ENCODE peak calls at places on chromosomes 16 and 17, in nine cellular contexts. O is tibial nerve, K is A549, A is heart left ventricle, T is tibial artery, N is heart right ventricle, R is progenitor cell of endocrine pancreas, F is glutamatergic neuron, V is body of pancreas. B is an unnamed sample.

GRCh38 chr17:62714016-62714777 is 86.7 kb downstream of the MRC2 start:
- DNase-seq in K (no peak), O (no peak), F (no peak), V (no peak), T (peak; percentile 20), A (peak; percentile 10), N (no peak), R (no peak), B (no peak)

GRCh38 chr17:78146471-78146869 is 285 bp downstream of the C17orf99 start:
- DNase-seq in O (no peak), R (no peak), F (no peak), K (no peak), V (no peak), T (no peak), A (no peak), N (no peak), B (no peak)

GRCh38 chr16:1258906-1259759 is 3.3 kb downstream of the TPSD1 start:
- DNase-seq in O (no peak), N (no peak), F (no peak), K (no peak), T (no peak), V (peak; percentile 34), R (no peak), A (peak; percentile 16), B (no peak)

GRCh38 chr16:4332623-4333307 is 16.9 kb downstream of the GLIS2 start:
- DNase-seq in A (no peak), K (no peak), F (no peak), O (no peak), N (no peak), T (no peak), R (no peak), V (no peak), B (no peak)

GRCh38 chr17:63405741-63406261 is 40.3 kb downstream of the CYB561 start:
- DNase-seq in T (no peak), F (no peak), R (no peak), N (no peak), O (peak; percentile 42), A (no peak), V (no peak), K (peak; percentile 63), B (no peak)

GRCh38 chr17:41013606-41014005 is 4.7 kb upstream of the KRTAP3-1 start:
- DNase-seq in R (no peak), O (no peak), K (no peak), T (no peak), A (no peak), F (no peak), V (no peak), N (no peak), B (no peak)

GRCh38 chr16:83934684-83934977 is 18.4 kb upstream of the OSGIN1 start:
- DNase-seq in K (no peak), R (no peak), F (no peak), N (no peak), O (no peak), T (no peak), V (no peak), A (no peak), B (no peak)

GRCh38 chr16:89052824-89053724 is 40.6 kb upstream of the ACSF3 start:
- DNase-seq in T (no peak), A (no peak), V (no peak), N (peak; percentile 12), K (peak; percentile 83), R (no peak), F (no peak), O (no peak), B (no peak)

GRCh38 chr17:29505826-29506225 is 61.0 kb downstream of the ABHD15 start:
- DNase-seq in R (no peak), N (no peak), V (no peak), F (no peak), A (no peak), T (no peak), O (no peak), K (no peak), B (no peak)

DNA sequence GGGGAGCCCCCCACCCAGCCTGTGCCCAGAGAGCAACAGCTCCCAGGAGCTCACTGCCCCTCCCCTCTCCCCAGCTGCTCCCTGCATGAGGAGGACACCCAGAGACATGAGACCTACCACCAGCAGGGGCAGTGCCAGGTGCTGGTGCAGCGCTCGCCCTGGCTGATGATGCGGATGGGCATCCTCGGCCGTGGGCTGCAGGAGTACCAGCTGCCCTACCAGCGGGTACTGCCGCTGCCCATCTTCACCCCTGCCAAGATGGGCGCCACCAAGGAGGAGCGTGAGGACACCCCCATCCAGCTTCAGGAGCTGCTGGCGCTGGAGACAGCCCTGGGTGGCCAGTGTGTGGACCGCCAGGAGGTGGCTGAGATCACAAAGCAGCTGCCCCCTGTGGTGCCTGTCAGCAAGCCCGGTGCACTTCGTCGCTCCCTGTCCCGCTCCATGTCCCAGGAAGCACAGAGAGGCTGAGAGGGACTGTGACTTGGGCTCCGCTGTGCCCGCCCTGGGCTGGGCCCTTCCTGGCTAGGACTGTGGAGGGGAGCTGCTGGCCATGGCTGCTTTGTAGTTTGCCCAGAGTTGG is 583 bp downstream of the TCAP start:
- DNase-seq in O (no peak), N (peak; percentile 40), A (no peak), R (no peak), F (no peak), K (peak; percentile 91), T (peak; percentile 70), V (no peak), B (no peak)
- TF ChIP-seq CTCF in O (no peak), N (no peak), A (no peak), R (no peak), F (no peak), K (no peak), T (no peak), V (no peak), B (no peak)

GRCh38 chr17:72719582-72720493 is 372.6 kb downstream of the SLC39A11 start:
- DNase-seq in O (no peak), A (no peak), N (no peak), F (no peak), V (no peak), K (no peak), R (no peak), T (no peak), B (no peak)
- TF ChIP-seq CTCF in O (no peak), A (no peak), N (no peak), F (no peak), V (no peak), K (no peak), R (no peak), T (no peak), B (no peak)

GRCh38 chr17:7174603-7175362 is 4.4 kb downstream of the ASGR1 start:
- DNase-seq in K (no peak), F (no peak), V (no peak), R (no peak), N (no peak), T (no peak), O (no peak), A (no peak), B (no peak)

GRCh38 chr17:7176870-7177209 is 2.3 kb downstream of the ASGR1 start:
- DNase-seq in O (no peak), A (no peak), R (peak; percentile 29), F (peak; percentile 56), T (no peak), K (no peak), V (no peak), N (no peak), B (no peak)

GRCh38 chr17:7175363-7175733 is 3.8 kb downstream of the ASGR1 start:
- DNase-seq in R (no peak), F (no peak), N (no peak), V (no peak), O (no peak), A (no peak), T (no peak), K (no peak), B (no peak)

GRCh38 chr17:7176107-7176851 is 2.9 kb downstream of the ASGR1 start:
- DNase-seq in A (no peak), R (no peak), N (no peak), T (no peak), V (no peak), K (no peak), F (no peak), O (no peak), B (no peak)

GRCh38 chr17:7173687-7174602 is 5.2 kb downstream of the ASGR1 start:
- DNase-seq in T (peak; percentile 73), A (peak; percentile 56), O (peak; percentile 52), F (peak; percentile 78), V (peak; percentile 55), R (peak; percentile 41), K (no peak), N (peak; percentile 54), B (no peak)
- TF ChIP-seq CTCF in T (no peak), A (no peak), O (no peak), F (no peak), V (no peak), R (peak; percentile 37), K (no peak), N (no peak), B (no peak)

GRCh38 chr17:46911311-46911710 is 11.6 kb upstream of the GOSR2 start:
- DNase-seq in K (no peak), N (no peak), F (no peak), O (no peak), A (no peak), R (no peak), V (no peak), T (no peak), B (no peak)
- TF ChIP-seq CTCF in K (no peak), N (no peak), F (no peak), O (no peak), A (no peak), R (no peak), V (no peak), T (no peak), B (no peak)

DNA sequence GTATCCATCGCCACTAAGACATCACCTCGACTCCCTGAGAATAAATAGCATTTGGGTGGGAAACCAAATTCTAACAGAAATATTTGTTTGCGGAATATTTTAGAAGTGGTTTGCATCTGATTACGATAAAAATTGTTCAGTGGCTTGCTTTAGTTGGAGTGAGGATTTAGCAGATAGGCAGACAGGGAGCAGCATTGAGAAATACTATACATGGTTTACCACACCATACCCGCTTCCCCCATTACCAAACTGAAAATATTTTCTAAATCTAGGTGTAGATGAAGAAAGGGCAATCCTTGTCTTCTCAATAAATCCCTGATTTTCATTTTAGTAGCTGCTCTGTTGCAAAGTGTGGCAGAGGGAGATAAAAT is 895 bp upstream of the BAHCC1 start:
- DNase-seq in F (no peak), R (no peak), A (no peak), O (no peak), K (no peak), V (no peak), N (no peak), T (no peak), B (no peak)
- TF ChIP-seq CTCF in F (no peak), R (no peak), A (no peak), O (no peak), K (no peak), V (no peak), N (no peak), T (no peak), B (no peak)